ENCODE peak calls at places on chromosomes 11 and 22, in ten cellular contexts. D, B, P, V, X, M, J, K, G and O are unnamed samples.

GRCh38 chr11:133906746-133907145 is 50.0 kb downstream of the IGSF9B start:
- DNase-seq in D (peak), B (no peak), P (no peak), V (no peak), X (no peak), M (no peak), J (no peak), K (no peak), G (no peak), O (no peak)

GRCh38 chr11:2309251-2310072 is 7.6 kb downstream of the TSPAN32 start:
- DNase-seq in D (peak), B (no peak), P (peak), V (no peak), X (no peak), M (no peak), J (no peak), K (no peak), G (no peak), O (no peak)

GRCh38 chr11:10268746-10269487 is 25.1 kb downstream of the SBF2 start:
- DNase-seq in D (no peak), B (peak), P (no peak), V (no peak), X (no peak), M (peak), J (no peak), K (no peak), G (no peak), O (no peak)

GRCh38 chr22:24584871-24585411 is 7.9 kb downstream of the LRRC75B start:
- DNase-seq in D (no peak), B (no peak), P (peak), V (no peak), X (no peak), M (no peak), J (no peak), K (no peak), G (no peak), O (no peak)

GRCh38 chr11:111923951-111924350 is 5.2 kb downstream of the C11orf52 start:
- DNase-seq in D (no peak), B (no peak), P (no peak), V (no peak), X (no peak), M (peak), J (no peak), K (no peak), G (no peak), O (no peak)

GRCh38 chr11:13297917-13298356 is 20.3 kb downstream of the BMAL1 start:
- DNase-seq in D (no peak), B (no peak), P (no peak), V (no peak), X (no peak), M (no peak), J (no peak), K (no peak), G (no peak), O (no peak)

GRCh38 chr22:43014062-43014875 is 680 bp downstream of the PACSIN2 start:
- DNase-seq in D (no peak), B (no peak), P (peak), V (no peak), X (peak), M (no peak), J (peak), K (peak), G (peak), O (peak)

GRCh38 chr22:27252282-27253049 is 549.1 kb downstream of the MN1 start:
- DNase-seq in D (no peak), B (peak), P (no peak), V (peak), X (no peak), M (peak), J (no peak), K (no peak), G (peak), O (no peak)

GRCh38 chr11:101745756-101746155 is 161.9 kb upstream of the TRPC6 start:
- DNase-seq in D (no peak), B (no peak), P (no peak), V (no peak), X (no peak), M (no peak), J (no peak), K (no peak), G (no peak), O (no peak)

GRCh38 chr11:78039391-78039918 is 16.4 kb upstream of the KCTD14 start:
- DNase-seq in D (no peak), B (no peak), P (no peak), V (no peak), X (no peak), M (no peak), J (no peak), K (no peak), G (no peak), O (no peak)

GRCh38 chr11:121814962-121815361 is 301.1 kb downstream of the BLID start:
- DNase-seq in D (no peak), B (no peak), P (no peak), V (peak), X (no peak), M (peak), J (no peak), K (no peak), G (no peak), O (no peak)

GRCh38 chr22:38657248-38657909 is 941 bp downstream of the CBY1 start:
- DNase-seq in D (no peak), B (peak), P (no peak), V (peak), X (peak), M (no peak), J (peak), K (peak), G (peak), O (peak)

GRCh38 chr11:65663634-65664200 is 1.0 kb upstream of the RELA start:
- DNase-seq in D (peak), B (no peak), P (peak), V (peak), X (peak), M (no peak), J (peak), K (peak), G (peak), O (no peak)

GRCh38 chr11:1089738-1090599 is 15.3 kb downstream of the MUC2 start:
- DNase-seq in D (no peak), B (no peak), P (peak), V (no peak), X (no peak), M (no peak), J (no peak), K (no peak), G (no peak), O (no peak)

GRCh38 chr11:121722431-121723256 is 269.9 kb upstream of the SORL1-AS1 start:
- DNase-seq in D (peak), B (peak), P (peak), V (peak), X (no peak), M (peak), J (peak), K (peak), G (peak), O (no peak)

GRCh38 chr11:37394236-37394870 is 796.3 kb upstream of the RAG2 start:
- DNase-seq in D (no peak), B (no peak), P (no peak), V (no peak), X (no peak), M (no peak), J (no peak), K (no peak), G (no peak), O (no peak)

GRCh38 chr11:120752668-120753067 is 241.1 kb downstream of the GRIK4 start:
- DNase-seq in D (no peak), B (no peak), P (no peak), V (no peak), X (no peak), M (no peak), J (peak), K (no peak), G (no peak), O (no peak)

GRCh38 chr11:75576445-75577049 is 14.5 kb downstream of the SERPINH1 start:
- DNase-seq in D (no peak), B (peak), P (no peak), V (peak), X (peak), M (peak), J (peak), K (peak), G (peak), O (peak)

GRCh38 chr22:29755889-29756288 is 10.9 kb downstream of the ZMAT5 start:
- DNase-seq in D (no peak), B (no peak), P (no peak), V (no peak), X (no peak), M (no peak), J (no peak), K (no peak), G (no peak), O (no peak)

GRCh38 chr11:132056689-132057088 is 686.3 kb downstream of the NTM start:
- DNase-seq in D (peak), B (peak), P (no peak), V (peak), X (no peak), M (no peak), J (no peak), K (no peak), G (peak), O (no peak)

GRCh38 chr11:132770802-132771545 is 761.3 kb downstream of the OPCML start:
- DNase-seq in D (no peak), B (no peak), P (no peak), V (peak), X (no peak), M (no peak), J (no peak), K (no peak), G (no peak), O (no peak)

GRCh38 chr11:119709638-119710346 is 19.2 kb downstream of the NECTIN1 start:
- DNase-seq in D (peak), B (peak), P (no peak), V (peak), X (no peak), M (no peak), J (peak), K (no peak), G (peak), O (peak)

GRCh38 chr11:19307498-19307897 is 66.8 kb upstream of the E2F8 start:
- DNase-seq in D (no peak), B (no peak), P (no peak), V (no peak), X (no peak), M (no peak), J (no peak), K (no peak), G (no peak), O (no peak)

GRCh38 chr11:75275581-75275980 is 35.0 kb downstream of the TPBGL start:
- DNase-seq in D (no peak), B (no peak), P (no peak), V (no peak), X (no peak), M (no peak), J (no peak), K (peak), G (no peak), O (no peak)

GRCh38 chr22:46067159-46068111 is 82.9 kb upstream of the PPARA start:
- DNase-seq in D (peak), B (no peak), P (no peak), V (peak), X (no peak), M (no peak), J (no peak), K (peak), G (no peak), O (no peak)

GRCh38 chr11:24781288-24781687 is 284.4 kb downstream of the LUZP2 start:
- DNase-seq in D (no peak), B (no peak), P (no peak), V (no peak), X (no peak), M (no peak), J (no peak), K (no peak), G (peak), O (no peak)

GRCh38 chr22:46087816-46088277 is 62.5 kb upstream of the PPARA start:
- DNase-seq in D (peak), B (peak), P (peak), V (peak), X (no peak), M (peak), J (no peak), K (peak), G (peak), O (no peak)

GRCh38 chr11:65786008-65786785 is 666 bp upstream of the OVOL1 start:
- DNase-seq in D (peak), B (no peak), P (peak), V (no peak), X (no peak), M (no peak), J (no peak), K (no peak), G (no peak), O (peak)

GRCh38 chr11:10314199-10315072 is 9.6 kb downstream of the ADM start:
- DNase-seq in D (no peak), B (peak), P (no peak), V (peak), X (no peak), M (no peak), J (peak), K (no peak), G (peak), O (peak)

GRCh38 chr11:44985721-44986120 is 35.0 kb upstream of the TP53I11 start:
- DNase-seq in D (no peak), B (no peak), P (no peak), V (no peak), X (no peak), M (no peak), J (no peak), K (no peak), G (no peak), O (no peak)

GRCh38 chr22:23054531-23055257 is 15.6 kb upstream of the GNAZ start:
- DNase-seq in D (peak), B (no peak), P (no peak), V (no peak), X (no peak), M (no peak), J (peak), K (no peak), G (no peak), O (peak)

GRCh38 chr22:49825944-49826602 is 1.6 kb downstream of the BRD1 start:
- DNase-seq in D (no peak), B (peak), P (peak), V (peak), X (no peak), M (peak), J (no peak), K (peak), G (peak), O (no peak)

GRCh38 chr11:107706531-107706930 is 5.3 kb downstream of the SLN start:
- DNase-seq in D (no peak), B (no peak), P (no peak), V (no peak), X (no peak), M (no peak), J (no peak), K (no peak), G (no peak), O (no peak)

GRCh38 chr22:38317995-38318715 is 922 bp upstream of the CSNK1E start:
- DNase-seq in D (peak), B (peak), P (no peak), V (peak), X (peak), M (peak), J (no peak), K (peak), G (peak), O (no peak)

GRCh38 chr22:25051983-25052710 is 99.6 kb downstream of the KIAA1671 start:
- DNase-seq in D (no peak), B (no peak), P (peak), V (no peak), X (peak), M (no peak), J (no peak), K (peak), G (no peak), O (no peak)

GRCh38 chr11:133898770-133899115 is 53.4 kb upstream of the SPATA19 start:
- DNase-seq in D (no peak), B (no peak), P (no peak), V (no peak), X (no peak), M (no peak), J (no peak), K (no peak), G (no peak), O (no peak)

GRCh38 chr11:4851033-4851432 is 2.0 kb upstream of the OR51S1 start:
- DNase-seq in D (no peak), B (peak), P (no peak), V (no peak), X (no peak), M (no peak), J (no peak), K (no peak), G (peak), O (no peak)

DNA sequence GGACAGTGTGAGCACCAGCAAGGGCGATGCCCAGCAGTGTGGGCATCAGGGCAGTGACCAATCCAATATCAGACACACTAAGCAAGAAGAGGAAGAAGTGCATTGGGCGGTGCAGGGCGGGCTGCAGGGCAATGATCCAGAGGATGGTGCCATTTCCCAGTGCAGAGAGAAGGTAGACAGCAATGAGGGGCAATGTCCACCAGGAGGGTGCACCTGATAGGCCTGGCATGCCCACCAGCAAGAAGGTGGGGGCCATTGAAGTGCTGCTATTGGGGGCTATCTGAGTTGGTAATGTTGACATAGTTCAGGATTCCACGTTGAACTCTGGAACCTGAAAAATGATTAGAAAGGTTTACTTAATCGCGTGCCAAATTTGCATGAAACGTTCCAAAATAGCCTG is at the start of gene OR51S1:
- DNase-seq in D (no peak), B (no peak), P (no peak), V (no peak), X (no peak), M (no peak), J (no peak), K (no peak), G (no peak), O (no peak)
- TF ChIP-seq CTCF in D (no peak), B (no peak), P (no peak), V (no peak), X (no peak), M (no peak), J (no peak), K (no peak), G (no peak), O (no peak)

GRCh38 chr11:12241401-12241800 is 131.0 kb downstream of the MICAL2 start:
- DNase-seq in D (no peak), B (no peak), P (peak), V (no peak), X (no peak), M (no peak), J (no peak), K (no peak), G (no peak), O (no peak)
- TF ChIP-seq CTCF in D (no peak), B (no peak), P (no peak), V (no peak), X (no peak), M (no peak), J (no peak), K (no peak), G (no peak), O (no peak)

GRCh38 chr22:41555325-41555724 is 5.5 kb upstream of the CSDC2 start:
- DNase-seq in D (no peak), B (no peak), P (no peak), V (no peak), X (no peak), M (no peak), J (no peak), K (no peak), G (peak), O (no peak)
- TF ChIP-seq CTCF in D (no peak), B (no peak), P (no peak), V (no peak), X (no peak), M (no peak), J (no peak), K (no peak), G (no peak), O (no peak)

DNA sequence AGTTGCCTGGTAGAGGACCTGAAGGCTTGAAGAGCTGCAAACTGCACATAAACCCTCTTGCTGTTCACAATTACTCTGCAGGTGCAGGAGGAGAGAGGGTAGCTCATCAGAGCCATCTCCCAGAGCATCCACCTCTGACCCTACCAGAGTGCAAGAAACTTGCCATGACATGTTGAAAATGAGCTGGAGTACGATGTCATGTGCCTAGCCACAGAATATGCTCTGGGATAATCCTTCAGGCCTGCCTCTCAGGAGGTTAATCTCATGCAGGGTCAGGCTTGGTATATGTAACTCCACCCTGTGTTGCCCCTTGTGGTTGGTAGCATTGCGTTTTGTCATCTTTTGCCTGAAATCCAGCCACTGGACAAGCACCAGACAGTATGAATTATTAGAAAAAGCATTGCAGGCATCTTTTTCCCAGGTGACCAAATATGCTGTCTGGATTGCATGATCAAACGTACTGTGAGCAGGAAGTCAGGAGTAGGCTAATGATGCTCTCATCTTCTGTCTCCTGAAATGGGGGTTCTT is 36.2 kb downstream of the CNTF start:
- DNase-seq in D (no peak), B (no peak), P (no peak), V (no peak), X (no peak), M (no peak), J (no peak), K (no peak), G (no peak), O (no peak)
- TF ChIP-seq CTCF in D (no peak), B (no peak), P (no peak), V (no peak), X (no peak), M (no peak), J (no peak), K (no peak), G (no peak), O (no peak)

DNA sequence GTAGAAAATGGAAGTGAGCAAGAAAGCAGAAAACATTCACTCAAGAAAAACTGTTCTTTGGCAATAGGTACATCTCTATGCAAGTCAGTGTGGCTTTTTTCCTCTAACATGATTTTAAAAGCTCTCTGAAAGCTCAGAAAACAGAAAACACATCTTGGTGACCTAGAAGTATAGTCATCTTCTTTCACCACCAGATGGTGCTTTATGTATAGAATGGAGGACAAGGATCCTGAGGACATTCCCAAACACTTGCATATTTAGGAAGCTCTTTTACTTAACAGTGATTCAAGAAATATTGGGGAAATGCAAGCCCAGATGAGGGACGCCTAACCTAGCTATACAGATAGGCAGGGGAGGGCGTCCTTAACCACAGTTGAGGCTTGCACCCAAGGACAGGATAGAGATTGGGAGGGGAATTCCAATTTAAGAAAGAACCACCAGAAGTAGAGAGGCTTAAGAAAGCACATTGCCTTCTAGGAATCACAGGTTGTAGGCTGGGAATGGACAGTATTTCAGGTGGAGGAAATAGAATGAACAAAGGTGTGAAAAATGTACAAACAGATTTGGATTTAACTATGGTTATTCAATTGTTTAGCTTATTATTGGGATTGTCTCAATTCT is 13.8 kb upstream of the CCDC81 start:
- DNase-seq in D (no peak), B (peak), P (no peak), V (peak), X (no peak), M (peak), J (no peak), K (no peak), G (peak), O (no peak)
- TF ChIP-seq CTCF in D (peak), B (peak), P (no peak), V (peak), X (peak), M (peak), J (no peak), K (no peak), G (peak), O (no peak)

GRCh38 chr11:124071622-124071948 is 30.5 kb upstream of the OR10G7 start:
- DNase-seq in D (no peak), B (no peak), P (no peak), V (no peak), X (no peak), M (no peak), J (no peak), K (no peak), G (no peak), O (no peak)

GRCh38 chr11:124070906-124071621 is 29.9 kb upstream of the OR10G7 start:
- DNase-seq in D (peak), B (peak), P (peak), V (peak), X (peak), M (peak), J (peak), K (peak), G (peak), O (peak)

GRCh38 chr11:124072147-124072546 is 31.0 kb upstream of the OR10G7 start:
- DNase-seq in D (no peak), B (no peak), P (no peak), V (no peak), X (no peak), M (no peak), J (no peak), K (no peak), G (no peak), O (no peak)

GRCh38 chr11:124068711-124069110 is 27.6 kb upstream of the OR10G7 start:
- DNase-seq in D (no peak), B (no peak), P (no peak), V (no peak), X (no peak), M (no peak), J (no peak), K (no peak), G (no peak), O (no peak)

GRCh38 chr11:124069429-124070401 is 28.6 kb upstream of the OR10G7 start:
- DNase-seq in D (peak), B (peak), P (peak), V (peak), X (peak), M (peak), J (no peak), K (peak), G (peak), O (peak)
- TF ChIP-seq CTCF in D (peak), B (peak), P (peak), V (peak), X (peak), M (peak), J (peak), K (peak), G (peak), O (peak)